ENCODE peak calls at places on chromosomes 4 and X, in ten cellular contexts. One of them, this sample, is unnamed.

GRCh38 chr4:179625391-179625790 is 2183.2 kb upstream of the AGA start:
- DNase-seq in stimulated activated naive CD8-positive, alpha-beta T cell treated with anti-CD3 and anti-CD28 coated beads, Interleukin-15, Interleukin-2, amounts not matched to agents 100 U/mL and 50 U/mL, for 24 hours: no peak
- DNase-seq in Kasumi-1: no peak
- DNase-seq in hippocampal formation: no peak
- DNase-seq in C1 segment of cervical spinal cord: no peak
- DNase-seq in NT2/D1: no peak
- DNase-seq in effector CD4-positive, alpha-beta T cell: no peak
- DNase-seq in iPS DF 6.9: no peak
- DNase-seq in mucosa of gallbladder: no peak
- DNase-seq in activated naive CD8-positive, alpha-beta T cell treated with anti-CD3 and anti-CD28 coated beads, Interleukin-2, amount 50 U/mL, for 16 hours: no peak
- DNase-seq in this sample: no peak

GRCh38 chrX:1111543-1112300 is 100.7 kb downstream of the CRLF2 start:
- DNase-seq in stimulated activated naive CD8-positive, alpha-beta T cell treated with anti-CD3 and anti-CD28 coated beads, Interleukin-15, Interleukin-2, amounts not matched to agents 100 U/mL and 50 U/mL, for 24 hours: no peak
- DNase-seq in Kasumi-1: no peak
- DNase-seq in hippocampal formation: no peak
- DNase-seq in C1 segment of cervical spinal cord: no peak
- DNase-seq in NT2/D1: peak; percentile 91
- DNase-seq in effector CD4-positive, alpha-beta T cell: no peak
- DNase-seq in iPS DF 6.9: no peak
- DNase-seq in mucosa of gallbladder: no peak
- DNase-seq in activated naive CD8-positive, alpha-beta T cell treated with anti-CD3 and anti-CD28 coated beads, Interleukin-2, amount 50 U/mL, for 16 hours: no peak
- DNase-seq in this sample: no peak

GRCh38 chr4:182842104-182842600 is 75.0 kb downstream of the DCTD start:
- DNase-seq in stimulated activated naive CD8-positive, alpha-beta T cell treated with anti-CD3 and anti-CD28 coated beads, Interleukin-15, Interleukin-2, amounts not matched to agents 100 U/mL and 50 U/mL, for 24 hours: no peak
- DNase-seq in Kasumi-1: no peak
- DNase-seq in hippocampal formation: no peak
- DNase-seq in C1 segment of cervical spinal cord: no peak
- DNase-seq in NT2/D1: no peak
- DNase-seq in effector CD4-positive, alpha-beta T cell: no peak
- DNase-seq in iPS DF 6.9: no peak
- DNase-seq in mucosa of gallbladder: no peak
- DNase-seq in activated naive CD8-positive, alpha-beta T cell treated with anti-CD3 and anti-CD28 coated beads, Interleukin-2, amount 50 U/mL, for 16 hours: no peak
- DNase-seq in this sample: no peak

GRCh38 chr4:176838611-176839411 is 46.1 kb upstream of the VEGFC start:
- DNase-seq in stimulated activated naive CD8-positive, alpha-beta T cell treated with anti-CD3 and anti-CD28 coated beads, Interleukin-15, Interleukin-2, amounts not matched to agents 100 U/mL and 50 U/mL, for 24 hours: no peak
- DNase-seq in Kasumi-1: no peak
- DNase-seq in hippocampal formation: no peak
- DNase-seq in C1 segment of cervical spinal cord: no peak
- DNase-seq in NT2/D1: no peak
- DNase-seq in effector CD4-positive, alpha-beta T cell: no peak
- DNase-seq in iPS DF 6.9: no peak
- DNase-seq in mucosa of gallbladder: no peak
- DNase-seq in activated naive CD8-positive, alpha-beta T cell treated with anti-CD3 and anti-CD28 coated beads, Interleukin-2, amount 50 U/mL, for 16 hours: no peak
- DNase-seq in this sample: no peak

GRCh38 chrX:68761086-68761485 is 67.7 kb upstream of the EFNB1 start:
- DNase-seq in stimulated activated naive CD8-positive, alpha-beta T cell treated with anti-CD3 and anti-CD28 coated beads, Interleukin-15, Interleukin-2, amounts not matched to agents 100 U/mL and 50 U/mL, for 24 hours: no peak
- DNase-seq in Kasumi-1: no peak
- DNase-seq in hippocampal formation: no peak
- DNase-seq in C1 segment of cervical spinal cord: no peak
- DNase-seq in NT2/D1: no peak
- DNase-seq in effector CD4-positive, alpha-beta T cell: no peak
- DNase-seq in iPS DF 6.9: no peak
- DNase-seq in mucosa of gallbladder: no peak
- DNase-seq in activated naive CD8-positive, alpha-beta T cell treated with anti-CD3 and anti-CD28 coated beads, Interleukin-2, amount 50 U/mL, for 16 hours: no peak
- DNase-seq in this sample: no peak

GRCh38 chr4:7811536-7812190 is 128.0 kb downstream of the AFAP1 start:
- DNase-seq in stimulated activated naive CD8-positive, alpha-beta T cell treated with anti-CD3 and anti-CD28 coated beads, Interleukin-15, Interleukin-2, amounts not matched to agents 100 U/mL and 50 U/mL, for 24 hours: no peak
- DNase-seq in Kasumi-1: no peak
- DNase-seq in hippocampal formation: no peak
- DNase-seq in C1 segment of cervical spinal cord: no peak
- DNase-seq in NT2/D1: no peak
- DNase-seq in effector CD4-positive, alpha-beta T cell: no peak
- DNase-seq in iPS DF 6.9: no peak
- DNase-seq in mucosa of gallbladder: no peak
- DNase-seq in activated naive CD8-positive, alpha-beta T cell treated with anti-CD3 and anti-CD28 coated beads, Interleukin-2, amount 50 U/mL, for 16 hours: no peak
- DNase-seq in this sample: no peak

GRCh38 chrX:40581333-40581910 is 652 bp downstream of the ATP6AP2 start:
- DNase-seq in stimulated activated naive CD8-positive, alpha-beta T cell treated with anti-CD3 and anti-CD28 coated beads, Interleukin-15, Interleukin-2, amounts not matched to agents 100 U/mL and 50 U/mL, for 24 hours: no peak
- DNase-seq in Kasumi-1: no peak
- DNase-seq in hippocampal formation: no peak
- DNase-seq in C1 segment of cervical spinal cord: no peak
- DNase-seq in NT2/D1: no peak
- DNase-seq in effector CD4-positive, alpha-beta T cell: no peak
- DNase-seq in iPS DF 6.9: no peak
- DNase-seq in mucosa of gallbladder: no peak
- DNase-seq in activated naive CD8-positive, alpha-beta T cell treated with anti-CD3 and anti-CD28 coated beads, Interleukin-2, amount 50 U/mL, for 16 hours: no peak
- DNase-seq in this sample: no peak

GRCh38 chr4:168955674-168956073 is 54.4 kb downstream of the CBR4 start:
- DNase-seq in stimulated activated naive CD8-positive, alpha-beta T cell treated with anti-CD3 and anti-CD28 coated beads, Interleukin-15, Interleukin-2, amounts not matched to agents 100 U/mL and 50 U/mL, for 24 hours: no peak
- DNase-seq in Kasumi-1: no peak
- DNase-seq in hippocampal formation: no peak
- DNase-seq in C1 segment of cervical spinal cord: no peak
- DNase-seq in NT2/D1: no peak
- DNase-seq in effector CD4-positive, alpha-beta T cell: no peak
- DNase-seq in iPS DF 6.9: no peak
- DNase-seq in mucosa of gallbladder: no peak
- DNase-seq in activated naive CD8-positive, alpha-beta T cell treated with anti-CD3 and anti-CD28 coated beads, Interleukin-2, amount 50 U/mL, for 16 hours: no peak
- DNase-seq in this sample: no peak

GRCh38 chrX:110015915-110016314 is 13.0 kb downstream of the TMEM164 start:
- DNase-seq in stimulated activated naive CD8-positive, alpha-beta T cell treated with anti-CD3 and anti-CD28 coated beads, Interleukin-15, Interleukin-2, amounts not matched to agents 100 U/mL and 50 U/mL, for 24 hours: no peak
- DNase-seq in Kasumi-1: no peak
- DNase-seq in hippocampal formation: no peak
- DNase-seq in C1 segment of cervical spinal cord: no peak
- DNase-seq in NT2/D1: no peak
- DNase-seq in effector CD4-positive, alpha-beta T cell: no peak
- DNase-seq in iPS DF 6.9: no peak
- DNase-seq in mucosa of gallbladder: no peak
- DNase-seq in activated naive CD8-positive, alpha-beta T cell treated with anti-CD3 and anti-CD28 coated beads, Interleukin-2, amount 50 U/mL, for 16 hours: no peak
- DNase-seq in this sample: no peak

GRCh38 chrX:20237864-20238263 is 28.8 kb downstream of the RPS6KA3 start:
- DNase-seq in stimulated activated naive CD8-positive, alpha-beta T cell treated with anti-CD3 and anti-CD28 coated beads, Interleukin-15, Interleukin-2, amounts not matched to agents 100 U/mL and 50 U/mL, for 24 hours: no peak
- DNase-seq in Kasumi-1: no peak
- DNase-seq in hippocampal formation: no peak
- DNase-seq in C1 segment of cervical spinal cord: no peak
- DNase-seq in NT2/D1: no peak
- DNase-seq in effector CD4-positive, alpha-beta T cell: no peak
- DNase-seq in iPS DF 6.9: no peak
- DNase-seq in mucosa of gallbladder: no peak
- DNase-seq in activated naive CD8-positive, alpha-beta T cell treated with anti-CD3 and anti-CD28 coated beads, Interleukin-2, amount 50 U/mL, for 16 hours: no peak
- DNase-seq in this sample: no peak

GRCh38 chr4:99151452-99151851 is 7.4 kb upstream of the ADH4 start:
- DNase-seq in stimulated activated naive CD8-positive, alpha-beta T cell treated with anti-CD3 and anti-CD28 coated beads, Interleukin-15, Interleukin-2, amounts not matched to agents 100 U/mL and 50 U/mL, for 24 hours: no peak
- DNase-seq in Kasumi-1: no peak
- DNase-seq in hippocampal formation: no peak
- DNase-seq in C1 segment of cervical spinal cord: no peak
- DNase-seq in NT2/D1: no peak
- DNase-seq in effector CD4-positive, alpha-beta T cell: no peak
- DNase-seq in iPS DF 6.9: no peak
- DNase-seq in mucosa of gallbladder: no peak
- DNase-seq in activated naive CD8-positive, alpha-beta T cell treated with anti-CD3 and anti-CD28 coated beads, Interleukin-2, amount 50 U/mL, for 16 hours: no peak
- DNase-seq in this sample: no peak

GRCh38 chr4:33381806-33382205 is 2661.6 kb downstream of the PCDH7 start:
- DNase-seq in stimulated activated naive CD8-positive, alpha-beta T cell treated with anti-CD3 and anti-CD28 coated beads, Interleukin-15, Interleukin-2, amounts not matched to agents 100 U/mL and 50 U/mL, for 24 hours: no peak
- DNase-seq in Kasumi-1: no peak
- DNase-seq in hippocampal formation: no peak
- DNase-seq in C1 segment of cervical spinal cord: no peak
- DNase-seq in NT2/D1: no peak
- DNase-seq in effector CD4-positive, alpha-beta T cell: no peak
- DNase-seq in iPS DF 6.9: no peak
- DNase-seq in mucosa of gallbladder: no peak
- DNase-seq in activated naive CD8-positive, alpha-beta T cell treated with anti-CD3 and anti-CD28 coated beads, Interleukin-2, amount 50 U/mL, for 16 hours: no peak
- DNase-seq in this sample: no peak

GRCh38 chrX:49947778-49948177 is 25.4 kb downstream of the CLCN5 start:
- DNase-seq in stimulated activated naive CD8-positive, alpha-beta T cell treated with anti-CD3 and anti-CD28 coated beads, Interleukin-15, Interleukin-2, amounts not matched to agents 100 U/mL and 50 U/mL, for 24 hours: no peak
- DNase-seq in Kasumi-1: peak; percentile 55
- DNase-seq in hippocampal formation: no peak
- DNase-seq in C1 segment of cervical spinal cord: no peak
- DNase-seq in NT2/D1: no peak
- DNase-seq in effector CD4-positive, alpha-beta T cell: no peak
- DNase-seq in iPS DF 6.9: no peak
- DNase-seq in mucosa of gallbladder: no peak
- DNase-seq in activated naive CD8-positive, alpha-beta T cell treated with anti-CD3 and anti-CD28 coated beads, Interleukin-2, amount 50 U/mL, for 16 hours: no peak
- DNase-seq in this sample: no peak

GRCh38 chrX:153477039-153477438 is 6.7 kb upstream of the HAUS7 start:
- DNase-seq in stimulated activated naive CD8-positive, alpha-beta T cell treated with anti-CD3 and anti-CD28 coated beads, Interleukin-15, Interleukin-2, amounts not matched to agents 100 U/mL and 50 U/mL, for 24 hours: no peak
- DNase-seq in Kasumi-1: no peak
- DNase-seq in hippocampal formation: no peak
- DNase-seq in C1 segment of cervical spinal cord: no peak
- DNase-seq in NT2/D1: no peak
- DNase-seq in effector CD4-positive, alpha-beta T cell: no peak
- DNase-seq in iPS DF 6.9: no peak
- DNase-seq in mucosa of gallbladder: no peak
- DNase-seq in activated naive CD8-positive, alpha-beta T cell treated with anti-CD3 and anti-CD28 coated beads, Interleukin-2, amount 50 U/mL, for 16 hours: no peak
- DNase-seq in this sample: no peak

GRCh38 chr4:87974856-87975462 is 555 bp upstream of the SPP1 start:
- DNase-seq in stimulated activated naive CD8-positive, alpha-beta T cell treated with anti-CD3 and anti-CD28 coated beads, Interleukin-15, Interleukin-2, amounts not matched to agents 100 U/mL and 50 U/mL, for 24 hours: no peak
- DNase-seq in Kasumi-1: no peak
- DNase-seq in hippocampal formation: peak; percentile 25
- DNase-seq in C1 segment of cervical spinal cord: no peak
- DNase-seq in NT2/D1: no peak
- DNase-seq in effector CD4-positive, alpha-beta T cell: no peak
- DNase-seq in iPS DF 6.9: no peak
- DNase-seq in mucosa of gallbladder: peak; percentile 77
- DNase-seq in activated naive CD8-positive, alpha-beta T cell treated with anti-CD3 and anti-CD28 coated beads, Interleukin-2, amount 50 U/mL, for 16 hours: no peak
- DNase-seq in this sample: peak; percentile 10